ENCODE peak calls at places on chromosomes 3 and 15, in nine cellular contexts. B is NCI-H2227 treated with DMSO at 0.1 percent for 48 hours; M is retina; D is stimulated activated effector memory CD8-positive, alpha-beta T cell treated with anti-CD3 and anti-CD28 coated beads, Interleukin-12 subunit alpha, Interleukin-12 subunit beta, amount 100 ng/mL, for 72 hours; K is fibroblast of lung; G is upper lobe of right lung; V is HT1080; S is GM20000; U is brain pericyte. H is an unnamed sample.
A peak's percentile ranks its signal among the peaks of the same experiment; 100 is the strongest.

GRCh38 chr3:33063651-33064051 is 33.3 kb downstream of the GLB1 start:
- DNase-seq in S (no peak), D (peak; percentile 72), M (no peak), K (peak; percentile 30), V (peak; percentile 25), U (no peak), G (no peak), B (no peak), H (peak; percentile 22)

GRCh38 chr3:12194209-12194608 is 35.5 kb upstream of the TIMP4 start:
- DNase-seq in K (peak; percentile 93), S (no peak), B (no peak), M (peak; percentile 31), D (no peak), G (no peak), U (peak; percentile 37), V (peak; percentile 79), H (peak; percentile 91)

GRCh38 chr3:57852896-57853295 is 96.8 kb downstream of the SLMAP start:
- DNase-seq in M (no peak), B (no peak), D (no peak), U (no peak), S (no peak), V (peak; percentile 11), G (no peak), K (peak; percentile 33), H (peak; percentile 24)

GRCh38 chr3:142180761-142181362 is 31.5 kb upstream of the TFDP2 start:
- DNase-seq in K (peak; percentile 14), M (peak; percentile 6), U (no peak), S (peak; percentile 5), D (peak; percentile 56), G (no peak), B (no peak), V (peak; percentile 40), H (peak; percentile 9)

GRCh38 chr3:48157215-48157840 is 30.9 kb downstream of the CDC25A start:
- DNase-seq in D (no peak), B (no peak), M (no peak), U (no peak), G (no peak), V (peak; percentile 47), K (peak; percentile 52), S (no peak), H (peak; percentile 42)

GRCh38 chr3:157027861-157028745 is 131.8 kb downstream of the CCNL1 start:
- DNase-seq in K (peak; percentile 77), U (no peak), S (no peak), D (no peak), G (no peak), B (no peak), M (no peak), V (no peak), H (peak; percentile 75)

GRCh38 chr15:38474155-38474757 is 20.3 kb downstream of the FAM98B start:
- DNase-seq in V (peak; percentile 61), M (peak; percentile 57), D (no peak), U (peak; percentile 41), S (peak; percentile 54), G (no peak), B (peak; percentile 66), K (peak; percentile 70), H (peak; percentile 63)

GRCh38 chr3:10303105-10303504 is 10.4 kb upstream of the GHRL start:
- DNase-seq in M (no peak), K (no peak), B (no peak), G (no peak), V (no peak), U (no peak), D (no peak), S (no peak), H (no peak)

GRCh38 chr15:31480356-31481058 is 153.9 kb downstream of the KLF13 start:
- DNase-seq in K (no peak), V (no peak), M (no peak), G (peak; percentile 43), U (no peak), D (no peak), B (no peak), S (no peak), H (no peak)

GRCh38 chr15:55033574-55033973 is 163.2 kb downstream of the RSL24D1 start:
- DNase-seq in U (no peak), B (no peak), M (no peak), K (no peak), S (no peak), V (no peak), D (no peak), G (no peak), H (no peak)

GRCh38 chr3:176948123-176948522 is 249.2 kb downstream of the TBL1XR1 start:
- DNase-seq in M (no peak), S (no peak), D (no peak), V (no peak), U (no peak), K (no peak), G (no peak), B (no peak), H (no peak)

GRCh38 chr3:134796313-134797079 is 1.4 kb downstream of the EPHB1 start:
- DNase-seq in K (peak; percentile 28), S (no peak), G (no peak), B (peak; percentile 10), D (peak; percentile 47), M (peak; percentile 81), V (no peak), U (no peak), H (peak; percentile 4)

GRCh38 chr3:120908030-120908802 is at the start of gene STXBP5L:
- DNase-seq in U (no peak), S (peak; percentile 74), M (peak; percentile 96), G (peak; percentile 86), D (peak; percentile 61), V (peak; percentile 80), B (peak; percentile 75), K (peak; percentile 72), H (peak; percentile 51)

GRCh38 chr3:38610934-38611333 is 38.6 kb downstream of the SCN5A start:
- DNase-seq in K (no peak), D (no peak), B (no peak), U (no peak), V (no peak), S (no peak), M (no peak), G (peak; percentile 55), H (no peak)

GRCh38 chr15:43133429-43134156 is at the start of gene TMEM62:
- DNase-seq in G (peak; percentile 95), U (no peak), D (peak; percentile 87), V (peak; percentile 73), K (peak; percentile 60), B (peak; percentile 34), M (peak; percentile 87), S (peak; percentile 97), H (peak; percentile 39)